ENCODE peak calls at places on chromosomes 12 and 14, in ten cellular contexts. K, Q, G, S, L, A, N, V, W and Z are unnamed samples.

GRCh38 chr12:8970432-8970831 is 18.9 kb upstream of the KLRG1 start:
- DNase-seq in N (no peak), V (no peak), Q (no peak), S (no peak), W (no peak), A (peak), G (no peak), L (no peak), K (no peak), Z (no peak)

GRCh38 chr14:65230287-65230728 is 128.0 kb upstream of the MAX start:
- DNase-seq in N (no peak), V (no peak), L (no peak), Q (no peak), G (peak), A (no peak), K (no peak), W (peak), S (no peak), Z (peak)

GRCh38 chr12:48276621-48277020 is 73.5 kb upstream of the OR10AD1 start:
- DNase-seq in S (no peak), L (no peak), Q (no peak), N (no peak), V (no peak), K (no peak), A (no peak), G (no peak), W (no peak), Z (no peak)

GRCh38 chr12:20264608-20265114 is 103.7 kb upstream of the PDE3A start:
- DNase-seq in A (no peak), L (no peak), W (no peak), Q (no peak), V (no peak), G (no peak), S (no peak), K (peak), N (no peak), Z (no peak)

GRCh38 chr12:84730561-84731162 is 181.9 kb downstream of the SLC6A15 start:
- DNase-seq in S (no peak), K (no peak), L (no peak), A (no peak), G (no peak), N (no peak), Q (no peak), V (no peak), W (no peak), Z (no peak)

GRCh38 chr14:47948981-47949380 is 273.6 kb upstream of the MDGA2 start:
- DNase-seq in V (no peak), Q (no peak), N (no peak), A (no peak), G (no peak), K (no peak), L (no peak), W (no peak), S (no peak), Z (no peak)

GRCh38 chr12:71599213-71599612 is 64.4 kb downstream of the ZFC3H1 start:
- DNase-seq in K (no peak), S (no peak), Q (no peak), L (no peak), W (no peak), A (no peak), V (no peak), G (no peak), N (no peak), Z (no peak)

GRCh38 chr12:16568873-16569272 is 37.1 kb downstream of the LMO3 start:
- DNase-seq in V (no peak), N (no peak), Q (no peak), W (no peak), L (no peak), K (no peak), A (no peak), G (no peak), S (peak), Z (peak)

GRCh38 chr12:16348435-16349131 is 1.1 kb downstream of the MGST1 start:
- DNase-seq in K (no peak), W (no peak), V (no peak), A (no peak), S (peak), N (no peak), G (no peak), L (no peak), Q (peak), Z (peak)

GRCh38 chr12:638948-639557 is 24.2 kb downstream of the NINJ2 start:
- DNase-seq in Q (no peak), A (no peak), N (no peak), V (peak), S (no peak), K (no peak), G (no peak), L (no peak), W (no peak), Z (no peak)

GRCh38 chr14:31256534-31257243 is 49.1 kb upstream of the HECTD1 start:
- DNase-seq in W (no peak), S (no peak), Q (no peak), G (no peak), A (no peak), L (no peak), N (no peak), V (no peak), K (no peak), Z (no peak)

GRCh38 chr12:98154850-98155249 is 360.5 kb upstream of the TMPO start:
- DNase-seq in L (no peak), A (peak), S (no peak), V (peak), Q (peak), G (no peak), N (no peak), W (peak), K (no peak), Z (peak)

GRCh38 chr14:104821971-104822608 is 21.2 kb downstream of the ZBTB42 start:
- DNase-seq in S (no peak), K (no peak), V (no peak), N (no peak), G (no peak), W (no peak), Q (no peak), A (no peak), L (no peak), Z (no peak)

GRCh38 chr12:124537525-124538193 is 29.8 kb downstream of the NCOR2 start:
- DNase-seq in K (no peak), V (no peak), G (peak), A (no peak), Q (no peak), S (no peak), N (no peak), L (no peak), W (no peak), Z (no peak)

GRCh38 chr12:109604902-109605536 is 31.4 kb downstream of the MVK start:
- DNase-seq in Q (no peak), W (no peak), A (no peak), L (no peak), N (no peak), G (no peak), S (no peak), V (no peak), K (no peak), Z (no peak)

GRCh38 chr14:79605863-79606262 is 605.4 kb downstream of the DIO2 start:
- DNase-seq in N (no peak), A (no peak), W (peak), V (no peak), Q (no peak), K (no peak), L (no peak), S (no peak), G (no peak), Z (no peak)

GRCh38 chr12:109762071-109762672 is 48.5 kb downstream of the FAM222A start:
- DNase-seq in A (no peak), Q (no peak), G (no peak), K (no peak), L (no peak), S (no peak), N (peak), W (no peak), V (no peak), Z (no peak)

GRCh38 chr14:25048170-25049126 is 1.5 kb downstream of the STXBP6 start:
- DNase-seq in L (no peak), V (no peak), G (no peak), S (no peak), K (peak), Q (peak), A (no peak), W (no peak), N (no peak), Z (peak)

GRCh38 chr14:36665887-36666415 is 4.3 kb downstream of the PAX9 start:
- DNase-seq in W (no peak), Q (no peak), K (no peak), S (no peak), A (no peak), V (no peak), L (no peak), G (no peak), N (no peak), Z (no peak)